ENCODE peak calls at places on chromosomes 11 and 22, in ten cellular contexts. C is heart left ventricle; G is uterus; P is neural progenitor cell; R is MM.1S; A is CD8-positive, alpha-beta T cell; Z is endothelial cell of umbilical vein; O is left lung; Y is choroid plexus epithelial cell; S is kidney. Q is an unnamed sample.

GRCh38 chr22:48957311-48957986 is 870.2 kb downstream of the BRD1 start:
- DNase-seq in C (no peak), G (no peak), P (no peak), R (no peak), A (no peak), Z (no peak), O (peak), Y (no peak), S (no peak), Q (no peak)

GRCh38 chr11:125954123-125954944 is 8.5 kb downstream of the VSIG10L2 start:
- DNase-seq in C (no peak), G (no peak), P (no peak), R (no peak), A (no peak), Z (no peak), O (peak), Y (no peak), S (no peak), Q (no peak)

GRCh38 chr11:38060930-38061329 is 1462.9 kb upstream of the RAG2 start:
- DNase-seq in C (no peak), G (no peak), P (no peak), R (no peak), A (no peak), Z (peak), O (no peak), Y (peak), S (no peak), Q (no peak)

GRCh38 chr11:133928628-133929059 is 28.1 kb downstream of the IGSF9B start:
- DNase-seq in C (no peak), G (no peak), P (no peak), R (no peak), A (peak), Z (no peak), O (peak), Y (peak), S (no peak), Q (no peak)

GRCh38 chr11:6413791-6414231 is 5.1 kb downstream of the APBB1 start:
- DNase-seq in C (no peak), G (no peak), P (no peak), R (no peak), A (peak), Z (no peak), O (no peak), Y (no peak), S (no peak), Q (no peak)

GRCh38 chr11:61417670-61418069 is 12.1 kb downstream of the CPSF7 start:
- DNase-seq in C (no peak), G (no peak), P (no peak), R (no peak), A (no peak), Z (no peak), O (no peak), Y (peak), S (no peak), Q (no peak)

GRCh38 chr11:71452354-71453020 is 516 bp upstream of the NADSYN1 start:
- DNase-seq in C (peak), G (peak), P (peak), R (peak), A (peak), Z (peak), O (no peak), Y (peak), S (peak), Q (peak)

GRCh38 chr11:122180435-122180834 is 64.4 kb upstream of the BLID start:
- DNase-seq in C (no peak), G (peak), P (no peak), R (no peak), A (no peak), Z (peak), O (no peak), Y (peak), S (no peak), Q (peak)

GRCh38 chr11:93541884-93542752 is 1.1 kb downstream of the SMCO4 start:
- DNase-seq in C (peak), G (peak), P (peak), R (peak), A (peak), Z (peak), O (peak), Y (peak), S (peak), Q (peak)

GRCh38 chr11:77654770-77655434 is 17.3 kb upstream of the CLNS1A start:
- DNase-seq in C (no peak), G (no peak), P (no peak), R (no peak), A (no peak), Z (no peak), O (no peak), Y (no peak), S (no peak), Q (no peak)

GRCh38 chr11:14148653-14149273 is 186.2 kb downstream of the SPON1 start:
- DNase-seq in C (no peak), G (no peak), P (peak), R (peak), A (no peak), Z (peak), O (no peak), Y (peak), S (no peak), Q (peak)

GRCh38 chr11:41047229-41047628 is 412.2 kb downstream of the LRRC4C start:
- DNase-seq in C (no peak), G (no peak), P (no peak), R (no peak), A (no peak), Z (no peak), O (no peak), Y (no peak), S (no peak), Q (no peak)

GRCh38 chr11:114181195-114181594 is 115.0 kb upstream of the NNMT start:
- DNase-seq in C (no peak), G (no peak), P (no peak), R (no peak), A (no peak), Z (no peak), O (no peak), Y (peak), S (no peak), Q (no peak)

GRCh38 chr11:86717817-86718501 is 45.5 kb upstream of the ME3 start:
- DNase-seq in C (no peak), G (no peak), P (no peak), R (no peak), A (no peak), Z (no peak), O (no peak), Y (peak), S (no peak), Q (no peak)

GRCh38 chr11:105757107-105757506 is 147.2 kb downstream of the GRIA4 start:
- DNase-seq in C (no peak), G (no peak), P (no peak), R (no peak), A (no peak), Z (no peak), O (no peak), Y (no peak), S (no peak), Q (no peak)

GRCh38 chr11:125168875-125169537 is 4.5 kb downstream of the PKNOX2 start:
- DNase-seq in C (no peak), G (peak), P (no peak), R (no peak), A (no peak), Z (no peak), O (no peak), Y (peak), S (no peak), Q (peak)

GRCh38 chr11:116335078-116335477 is 437.7 kb downstream of the BUD13 start:
- DNase-seq in C (no peak), G (no peak), P (no peak), R (no peak), A (no peak), Z (no peak), O (no peak), Y (no peak), S (no peak), Q (no peak)

GRCh38 chr11:130068986-130069683 is 559 bp upstream of the APLP2 start:
- DNase-seq in C (peak), G (peak), P (peak), R (peak), A (peak), Z (peak), O (peak), Y (peak), S (peak), Q (peak)

GRCh38 chr11:86279713-86280112 is 22.3 kb upstream of the HIKESHI start:
- DNase-seq in C (no peak), G (no peak), P (no peak), R (no peak), A (no peak), Z (no peak), O (no peak), Y (no peak), S (no peak), Q (no peak)

GRCh38 chr11:57001674-57002401 is 13.1 kb downstream of the OR5AK2 start:
- DNase-seq in C (no peak), G (no peak), P (no peak), R (no peak), A (no peak), Z (peak), O (peak), Y (peak), S (peak), Q (no peak)

GRCh38 chr11:130789241-130789640 is 127.0 kb downstream of the SNX19 start:
- DNase-seq in C (no peak), G (no peak), P (no peak), R (no peak), A (no peak), Z (no peak), O (no peak), Y (no peak), S (no peak), Q (no peak)

GRCh38 chr11:73331138-73331916 is 23.3 kb downstream of the ARHGEF17 start:
- DNase-seq in C (peak), G (no peak), P (peak), R (no peak), A (no peak), Z (no peak), O (no peak), Y (peak), S (peak), Q (no peak)

GRCh38 chr11:32566527-32566926 is 17.1 kb upstream of the EIF3M start:
- DNase-seq in C (no peak), G (no peak), P (no peak), R (no peak), A (no peak), Z (no peak), O (no peak), Y (peak), S (no peak), Q (no peak)

GRCh38 chr11:95831198-95831883 is 41.0 kb downstream of the CEP57 start:
- DNase-seq in C (no peak), G (no peak), P (no peak), R (no peak), A (no peak), Z (peak), O (no peak), Y (peak), S (no peak), Q (peak)

GRCh38 chr11:44859528-44859925 is 91.2 kb downstream of the TP53I11 start:
- DNase-seq in C (no peak), G (no peak), P (no peak), R (no peak), A (no peak), Z (no peak), O (no peak), Y (no peak), S (peak), Q (no peak)

GRCh38 chr22:27416553-27417427 is 384.8 kb downstream of the MN1 start:
- DNase-seq in C (no peak), G (no peak), P (peak), R (no peak), A (no peak), Z (peak), O (no peak), Y (peak), S (no peak), Q (peak)

GRCh38 chr11:61846351-61846750 is 18.3 kb downstream of the FADS2 start:
- DNase-seq in C (peak), G (no peak), P (no peak), R (no peak), A (no peak), Z (no peak), O (no peak), Y (no peak), S (peak), Q (no peak)

GRCh38 chr11:32438883-32439487 is 3.6 kb upstream of the WT1 start:
- DNase-seq in C (no peak), G (peak), P (peak), R (no peak), A (no peak), Z (no peak), O (no peak), Y (no peak), S (no peak), Q (no peak)

GRCh38 chr22:44202261-44202789 is 21.6 kb downstream of the PARVG start:
- DNase-seq in C (no peak), G (no peak), P (no peak), R (no peak), A (no peak), Z (no peak), O (no peak), Y (peak), S (no peak), Q (peak)

GRCh38 chr11:61769169-61769920 is 16.9 kb downstream of the MYRF start:
- DNase-seq in C (no peak), G (no peak), P (peak), R (no peak), A (no peak), Z (no peak), O (peak), Y (peak), S (no peak), Q (peak)

GRCh38 chr11:120326228-120326627 is 1.1 kb downstream of the TLCD5 start:
- DNase-seq in C (no peak), G (no peak), P (no peak), R (no peak), A (no peak), Z (no peak), O (no peak), Y (peak), S (no peak), Q (peak)

GRCh38 chr22:33909906-33910305 is 10.4 kb downstream of the LARGE1 start:
- DNase-seq in C (no peak), G (no peak), P (no peak), R (no peak), A (no peak), Z (no peak), O (no peak), Y (no peak), S (no peak), Q (no peak)

GRCh38 chr11:129937592-129938238 is 42.3 kb upstream of the NFRKB start:
- DNase-seq in C (no peak), G (no peak), P (no peak), R (no peak), A (no peak), Z (no peak), O (no peak), Y (no peak), S (no peak), Q (no peak)

DNA sequence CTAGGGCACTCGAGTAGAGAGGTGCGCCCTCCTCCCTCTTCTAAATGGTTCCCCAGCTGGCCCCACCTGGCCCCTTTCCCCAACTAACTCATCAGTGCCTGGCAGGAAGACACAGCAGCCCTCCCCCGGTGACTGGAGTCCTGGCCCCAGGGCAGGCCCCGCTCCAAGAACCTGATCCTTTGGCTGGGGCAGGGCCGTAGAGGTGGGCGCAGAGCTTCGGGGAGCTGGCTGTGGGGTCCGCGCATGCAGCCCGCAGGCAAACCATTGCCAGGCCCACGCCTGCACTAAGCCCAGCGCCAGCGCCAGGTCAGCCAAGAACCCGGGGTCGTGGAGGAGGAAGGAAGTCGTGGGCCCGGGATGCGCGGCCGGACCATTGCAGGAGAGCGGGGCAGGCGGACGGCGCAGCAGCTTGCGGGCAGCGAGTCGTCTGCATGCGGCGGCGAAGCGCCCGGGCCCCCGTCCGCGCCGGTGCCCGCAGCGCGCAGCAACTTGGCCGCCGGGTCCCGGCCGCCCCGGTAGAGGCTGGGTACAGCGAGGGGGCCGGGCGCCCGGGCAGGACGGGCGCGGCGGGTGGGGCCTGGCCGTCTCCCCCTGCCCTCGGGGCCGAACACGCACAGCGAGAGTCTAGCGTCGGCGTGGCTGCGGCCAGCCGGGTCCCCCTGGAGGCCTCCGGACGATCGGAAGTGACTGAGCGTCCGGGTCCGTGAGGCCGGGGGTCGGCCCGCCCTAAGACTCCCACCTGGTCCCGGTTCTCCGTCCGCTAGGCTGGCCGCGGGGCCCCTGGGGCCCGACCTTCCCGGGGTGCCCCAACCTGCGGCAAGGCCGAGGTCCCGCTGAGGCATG is 951 bp upstream of the TRABD start:
- DNase-seq in C (peak), G (no peak), P (peak), R (no peak), A (no peak), Z (no peak), O (peak), Y (no peak), S (peak), Q (no peak)
- H3K4me3 ChIP-seq in C (peak), G (peak), P (peak), R (peak), A (peak), Z (peak), O (peak), Y (peak), S (peak), Q (peak)

DNA sequence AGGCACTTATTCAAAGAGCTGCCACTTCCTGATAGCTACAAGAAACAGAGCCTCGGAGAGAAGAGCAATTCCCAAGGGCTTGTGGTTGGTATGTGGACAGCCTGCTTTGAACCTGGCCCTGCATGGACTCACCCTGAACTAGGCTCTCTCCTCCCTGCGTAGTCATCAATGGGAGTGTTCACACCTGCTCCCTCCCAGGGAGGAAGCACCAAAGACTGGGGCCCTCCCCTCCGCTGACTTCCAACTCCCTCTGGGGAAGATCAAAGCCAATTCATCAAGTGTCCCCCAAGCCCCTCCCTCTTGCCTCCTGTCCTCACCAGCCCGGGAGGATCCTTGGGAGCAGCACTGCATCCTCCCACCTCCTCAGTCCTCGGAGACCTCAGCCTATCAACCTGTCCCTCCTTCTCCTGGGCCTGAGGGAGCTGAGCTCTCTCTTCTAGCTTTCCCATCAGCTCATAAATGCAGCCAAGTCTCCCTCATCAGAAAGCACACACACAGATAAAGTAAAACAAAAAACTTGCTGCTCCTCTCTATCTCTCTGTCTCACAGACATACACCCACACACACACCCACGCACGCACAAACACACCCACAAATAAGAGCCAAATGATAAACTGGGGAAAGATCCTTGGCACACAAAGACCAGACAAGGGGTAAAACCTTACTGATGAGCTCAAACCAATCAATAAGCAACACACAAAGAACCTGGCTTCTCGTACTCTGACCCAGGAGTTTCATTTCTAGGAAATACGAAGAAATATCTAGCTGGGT is 3.3 kb downstream of the A4GALT start:
- DNase-seq in C (no peak), G (peak), P (no peak), R (peak), A (no peak), Z (no peak), O (no peak), Y (no peak), S (no peak), Q (no peak)
- H3K4me3 ChIP-seq in C (peak), G (no peak), P (no peak), R (peak), A (no peak), Z (no peak), O (no peak), Y (no peak), S (peak), Q (no peak)

GRCh38 chr11:18632841-18633240 is 1.3 kb downstream of the SPTY2D1 start:
- DNase-seq in C (no peak), G (no peak), P (no peak), R (no peak), A (no peak), Z (no peak), O (no peak), Y (no peak), S (no peak), Q (no peak)
- H3K4me3 ChIP-seq in C (peak), G (no peak), P (peak), R (peak), A (peak), Z (no peak), O (peak), Y (peak), S (peak), Q (peak)

DNA sequence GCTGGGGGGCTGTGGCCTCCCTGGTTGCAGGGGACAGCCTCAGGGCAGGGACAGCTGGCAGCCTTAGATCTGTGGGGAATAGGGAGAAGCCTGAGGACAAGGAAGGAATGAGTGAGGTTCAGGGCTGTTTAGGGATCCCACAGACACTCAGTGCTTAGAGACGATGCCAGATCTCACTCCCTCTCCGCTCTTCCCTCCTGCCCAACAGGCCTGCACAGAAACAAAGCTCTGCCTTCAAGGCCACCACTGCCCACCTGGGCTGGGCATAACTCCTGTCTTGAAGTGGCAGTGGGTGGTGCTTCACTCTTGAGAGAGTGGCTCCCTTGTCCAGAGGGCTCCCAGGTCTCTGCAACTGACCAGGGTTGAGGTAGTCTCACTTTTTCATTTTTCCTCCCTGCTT is 13.1 kb upstream of the CENATAC start:
- DNase-seq in C (no peak), G (no peak), P (no peak), R (no peak), A (no peak), Z (no peak), O (no peak), Y (no peak), S (no peak), Q (no peak)
- H3K4me3 ChIP-seq in C (no peak), G (no peak), P (no peak), R (no peak), A (no peak), Z (no peak), O (no peak), Y (no peak), S (no peak), Q (no peak)

GRCh38 chr11:66643745-66644437 is 5.4 kb downstream of the RBM4 start:
- DNase-seq in C (no peak), G (no peak), P (no peak), R (no peak), A (no peak), Z (no peak), O (no peak), Y (no peak), S (no peak), Q (no peak)

GRCh38 chr11:66637557-66638176 is 836 bp upstream of the RBM4 start:
- DNase-seq in C (no peak), G (no peak), P (peak), R (no peak), A (peak), Z (no peak), O (no peak), Y (no peak), S (no peak), Q (no peak)

GRCh38 chr11:66639066-66639813 is 737 bp downstream of the RBM4 start:
- DNase-seq in C (peak), G (no peak), P (no peak), R (peak), A (peak), Z (peak), O (no peak), Y (peak), S (no peak), Q (peak)

GRCh38 chr11:66638177-66639065 is at the start of gene RBM4:
- DNase-seq in C (peak), G (peak), P (peak), R (peak), A (peak), Z (peak), O (peak), Y (peak), S (peak), Q (peak)

GRCh38 chr11:66641834-66642233 is 3.3 kb downstream of the RBM4 start:
- DNase-seq in C (no peak), G (no peak), P (no peak), R (no peak), A (no peak), Z (no peak), O (no peak), Y (no peak), S (no peak), Q (no peak)
- H3K4me3 ChIP-seq in C (peak), G (no peak), P (peak), R (no peak), A (peak), Z (peak), O (peak), Y (peak), S (peak), Q (peak)